ENCODE peak calls at places on chromosomes 1 and 21, in six cellular contexts. One of them, this sample, is unnamed.

GRCh38 chr1:10546896-10547295 is 72.1 kb downstream of the PEX14 start:
- DNase-seq in HepG2: no peak
- DNase-seq in prostate gland: no peak
- DNase-seq in A549: no peak
- DNase-seq in breast epithelium: no peak
- DNase-seq in lower leg skin: no peak
- DNase-seq in this sample: no peak

GRCh38 chr1:157542676-157543075 is 9.6 kb downstream of the FCRL5 start:
- DNase-seq in prostate gland: no peak
- DNase-seq in breast epithelium: no peak
- DNase-seq in HepG2: no peak
- DNase-seq in lower leg skin: no peak
- DNase-seq in A549: no peak
- DNase-seq in this sample: no peak

GRCh38 chr1:111234258-111234657 is 6.7 kb downstream of the CHI3L2 start:
- DNase-seq in lower leg skin: no peak
- DNase-seq in breast epithelium: no peak
- DNase-seq in HepG2: no peak
- DNase-seq in prostate gland: no peak
- DNase-seq in A549: no peak
- DNase-seq in this sample: no peak

GRCh38 chr1:200118779-200119505 is 91.4 kb downstream of the NR5A2 start:
- DNase-seq in breast epithelium: no peak
- DNase-seq in HepG2: no peak
- DNase-seq in lower leg skin: no peak
- DNase-seq in A549: no peak
- DNase-seq in prostate gland: no peak
- DNase-seq in this sample: no peak

GRCh38 chr1:163361123-163361934 is 39.6 kb downstream of the NUF2 start:
- DNase-seq in lower leg skin: no peak
- DNase-seq in HepG2: peak; percentile 12
- DNase-seq in A549: peak; percentile 5
- DNase-seq in prostate gland: no peak
- DNase-seq in breast epithelium: no peak
- DNase-seq in this sample: peak; percentile 11

GRCh38 chr1:151616505-151616849 is 4.6 kb downstream of the SNX27 start:
- DNase-seq in breast epithelium: no peak
- DNase-seq in A549: no peak
- DNase-seq in prostate gland: no peak
- DNase-seq in lower leg skin: no peak
- DNase-seq in HepG2: no peak
- DNase-seq in this sample: no peak

GRCh38 chr1:24283326-24284155 is 35.6 kb upstream of the GRHL3 start:
- DNase-seq in HepG2: no peak
- DNase-seq in prostate gland: peak; percentile 36
- DNase-seq in A549: peak; percentile 28
- DNase-seq in breast epithelium: no peak
- DNase-seq in lower leg skin: no peak
- DNase-seq in this sample: no peak

GRCh38 chr1:218851601-218852000 is 322.1 kb upstream of the LYPLAL1 start:
- DNase-seq in A549: no peak
- DNase-seq in breast epithelium: no peak
- DNase-seq in prostate gland: no peak
- DNase-seq in HepG2: no peak
- DNase-seq in lower leg skin: no peak
- DNase-seq in this sample: no peak

GRCh38 chr1:172588296-172589291 is 55.6 kb downstream of the SUCO start:
- DNase-seq in lower leg skin: no peak
- DNase-seq in HepG2: peak; percentile 15
- DNase-seq in prostate gland: no peak
- DNase-seq in breast epithelium: no peak
- DNase-seq in A549: peak; percentile 7
- DNase-seq in this sample: peak; percentile 67

GRCh38 chr21:17467392-17467791 is 45.5 kb upstream of the CXADR start:
- DNase-seq in HepG2: peak; percentile 27
- DNase-seq in lower leg skin: no peak
- DNase-seq in prostate gland: no peak
- DNase-seq in breast epithelium: no peak
- DNase-seq in A549: no peak
- DNase-seq in this sample: no peak

GRCh38 chr1:160806784-160807183 is 10.8 kb downstream of the LY9 start:
- DNase-seq in breast epithelium: no peak
- DNase-seq in HepG2: no peak
- DNase-seq in prostate gland: no peak
- DNase-seq in A549: no peak
- DNase-seq in lower leg skin: no peak
- DNase-seq in this sample: no peak

GRCh38 chr1:84090447-84091244 is 53.4 kb upstream of the PRKACB start:
- DNase-seq in prostate gland: no peak
- DNase-seq in breast epithelium: no peak
- DNase-seq in A549: no peak
- DNase-seq in HepG2: no peak
- DNase-seq in lower leg skin: no peak
- DNase-seq in this sample: no peak

GRCh38 chr1:116062201-116062600 is 49.0 kb upstream of the MAB21L3 start:
- DNase-seq in lower leg skin: no peak
- DNase-seq in A549: no peak
- DNase-seq in breast epithelium: no peak
- DNase-seq in HepG2: no peak
- DNase-seq in prostate gland: no peak
- DNase-seq in this sample: no peak

GRCh38 chr1:214683596-214683995 is 80.6 kb downstream of the CENPF start:
- DNase-seq in prostate gland: no peak
- DNase-seq in HepG2: no peak
- DNase-seq in lower leg skin: no peak
- DNase-seq in A549: no peak
- DNase-seq in breast epithelium: no peak
- DNase-seq in this sample: no peak

GRCh38 chr1:6065093-6065878 is 19.6 kb downstream of the KCNAB2 start:
- DNase-seq in prostate gland: no peak
- DNase-seq in HepG2: no peak
- DNase-seq in A549: no peak
- DNase-seq in breast epithelium: no peak
- DNase-seq in lower leg skin: no peak
- DNase-seq in this sample: no peak

GRCh38 chr1:16614361-16615252 is 1.2 kb upstream of the NBPF1 start:
- DNase-seq in lower leg skin: no peak
- DNase-seq in breast epithelium: peak; percentile 24
- DNase-seq in A549: no peak
- DNase-seq in HepG2: no peak
- DNase-seq in prostate gland: peak; percentile 16
- DNase-seq in this sample: no peak

GRCh38 chr1:110007045-110007444 is 22.5 kb downstream of the AHCYL1 start:
- DNase-seq in lower leg skin: no peak
- DNase-seq in prostate gland: no peak
- DNase-seq in A549: no peak
- DNase-seq in HepG2: no peak
- DNase-seq in breast epithelium: no peak
- DNase-seq in this sample: no peak

GRCh38 chr1:178241057-178241456 is 147.2 kb downstream of the RASAL2 start:
- DNase-seq in HepG2: no peak
- DNase-seq in lower leg skin: no peak
- DNase-seq in breast epithelium: no peak
- DNase-seq in A549: no peak
- DNase-seq in prostate gland: no peak
- DNase-seq in this sample: no peak

DNA sequence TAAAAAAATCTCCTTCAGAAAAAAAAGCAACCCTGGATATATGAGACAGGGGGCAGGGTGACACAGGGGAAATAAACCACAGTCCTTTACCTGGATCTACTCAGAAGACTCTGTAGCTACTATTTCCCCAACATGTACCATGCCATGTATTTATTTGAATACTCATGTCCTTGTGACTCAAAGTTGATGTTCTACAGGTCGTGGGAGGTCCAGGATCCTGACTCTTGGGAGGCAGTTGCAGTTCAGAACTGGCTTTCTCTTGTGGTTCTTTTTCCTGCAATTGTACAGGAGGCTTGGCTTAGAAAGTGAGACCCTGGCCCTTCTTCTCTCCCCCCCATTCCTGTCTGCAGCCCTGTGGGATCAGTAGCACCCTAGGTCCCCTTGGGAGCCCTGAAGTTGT is 5.8 kb upstream of the IL24 start:
- DNase-seq in prostate gland: no peak
- DNase-seq in HepG2: no peak
- DNase-seq in lower leg skin: no peak
- DNase-seq in A549: no peak
- DNase-seq in breast epithelium: no peak
- DNase-seq in this sample: no peak
- TF ChIP-seq CTCF in prostate gland: no peak
- TF ChIP-seq CTCF in HepG2: no peak
- TF ChIP-seq CTCF in lower leg skin: no peak
- TF ChIP-seq CTCF in A549: no peak
- TF ChIP-seq CTCF in breast epithelium: no peak
- TF ChIP-seq CTCF in this sample: no peak

GRCh38 chr1:27605796-27606707 is 2.1 kb upstream of the AHDC1 start:
- DNase-seq in lower leg skin: no peak
- DNase-seq in A549: peak; percentile 26
- DNase-seq in breast epithelium: no peak
- DNase-seq in HepG2: peak; percentile 58
- DNase-seq in prostate gland: peak; percentile 48
- DNase-seq in this sample: peak; percentile 80
- TF ChIP-seq POLR2A in lower leg skin: no peak
- TF ChIP-seq POLR2A in A549: no peak
- TF ChIP-seq POLR2A in breast epithelium: no peak
- TF ChIP-seq POLR2A in HepG2: no peak
- TF ChIP-seq POLR2A in prostate gland: no peak
- TF ChIP-seq POLR2A in this sample: no peak

DNA sequence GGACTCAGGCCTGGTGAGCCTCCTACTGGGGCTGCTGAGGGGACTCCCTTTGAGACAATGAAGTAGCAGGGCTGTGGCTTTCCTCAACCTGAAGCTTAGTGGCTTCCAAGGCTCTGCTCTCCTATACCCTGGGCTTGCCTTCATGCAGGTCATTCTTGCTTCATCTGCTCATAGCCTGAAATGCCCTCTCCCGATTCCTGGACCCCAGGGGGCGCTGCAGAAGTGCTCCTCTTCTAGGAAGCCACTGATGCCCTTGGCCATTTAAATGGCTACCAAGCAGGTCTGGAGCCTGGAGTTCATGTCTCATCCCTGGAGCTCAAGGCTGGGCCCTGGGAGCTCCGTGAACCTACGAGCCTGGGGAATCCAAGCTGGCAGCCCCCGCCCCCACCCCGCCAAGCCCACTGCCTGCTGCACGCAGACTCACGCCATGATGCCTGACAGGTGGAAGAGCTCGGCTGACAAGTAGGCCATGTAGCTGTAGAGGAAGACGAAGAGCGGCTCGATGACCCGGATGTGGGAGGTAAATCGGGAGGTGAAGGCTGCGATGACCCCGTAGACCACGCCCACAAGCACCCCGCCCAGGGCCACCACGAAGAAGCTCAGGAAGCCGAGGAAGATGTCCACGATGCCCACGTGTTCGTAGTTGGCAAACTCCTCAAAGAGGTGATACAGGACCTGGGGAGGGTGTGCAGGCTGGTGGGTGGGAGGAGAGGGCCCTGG is 45.7 kb downstream of the SLC9A1 start:
- DNase-seq in lower leg skin: no peak
- DNase-seq in HepG2: peak; percentile 29
- DNase-seq in A549: peak; percentile 23
- DNase-seq in prostate gland: no peak
- DNase-seq in breast epithelium: no peak
- DNase-seq in this sample: peak; percentile 72
- TF ChIP-seq CTCF in lower leg skin: no peak
- TF ChIP-seq CTCF in HepG2: peak; percentile 54
- TF ChIP-seq CTCF in A549: peak; percentile 24
- TF ChIP-seq CTCF in prostate gland: peak; percentile 18
- TF ChIP-seq CTCF in breast epithelium: no peak
- TF ChIP-seq CTCF in this sample: peak; percentile 55

GRCh38 chr1:192559115-192560006 is 16.2 kb upstream of the RGS1 start:
- DNase-seq in HepG2: no peak
- DNase-seq in lower leg skin: no peak
- DNase-seq in prostate gland: no peak
- DNase-seq in A549: no peak
- DNase-seq in breast epithelium: no peak
- DNase-seq in this sample: no peak
- TF ChIP-seq POLR2A in HepG2: no peak
- TF ChIP-seq POLR2A in lower leg skin: no peak
- TF ChIP-seq POLR2A in prostate gland: no peak
- TF ChIP-seq POLR2A in A549: no peak
- TF ChIP-seq POLR2A in breast epithelium: no peak
- TF ChIP-seq POLR2A in this sample: no peak

GRCh38 chr1:232643227-232643626 is 13.3 kb upstream of the SIPA1L2 start:
- DNase-seq in breast epithelium: no peak
- DNase-seq in prostate gland: no peak
- DNase-seq in A549: no peak
- DNase-seq in HepG2: no peak
- DNase-seq in lower leg skin: no peak
- DNase-seq in this sample: no peak

GRCh38 chr1:232650433-232650832 is 20.5 kb upstream of the SIPA1L2 start:
- DNase-seq in lower leg skin: no peak
- DNase-seq in prostate gland: no peak
- DNase-seq in A549: no peak
- DNase-seq in breast epithelium: no peak
- DNase-seq in HepG2: no peak
- DNase-seq in this sample: no peak

GRCh38 chr1:232644209-232644608 is 14.3 kb upstream of the SIPA1L2 start:
- DNase-seq in lower leg skin: no peak
- DNase-seq in HepG2: no peak
- DNase-seq in A549: no peak
- DNase-seq in prostate gland: no peak
- DNase-seq in breast epithelium: no peak
- DNase-seq in this sample: no peak

DNA sequence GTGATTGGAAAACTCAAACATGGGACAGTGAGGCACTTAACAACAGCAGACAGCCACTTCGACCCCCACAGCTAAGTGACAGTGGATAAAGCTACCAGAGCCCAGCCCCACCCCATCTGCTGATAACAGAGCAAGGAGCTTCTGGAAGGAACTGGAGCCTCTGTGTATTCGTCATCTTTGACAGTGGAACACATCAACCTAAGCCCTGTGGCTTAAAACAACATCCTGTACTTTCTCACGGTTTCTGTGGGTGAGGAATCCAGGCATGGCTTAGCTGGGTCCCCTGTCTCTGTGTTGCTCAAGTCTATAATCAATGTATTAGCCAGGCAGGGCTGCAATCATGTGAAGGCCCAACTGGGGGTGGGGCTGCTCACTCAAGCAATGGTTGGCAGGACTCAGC is 18.4 kb upstream of the SIPA1L2 start:
- DNase-seq in prostate gland: no peak
- DNase-seq in lower leg skin: no peak
- DNase-seq in HepG2: no peak
- DNase-seq in A549: no peak
- DNase-seq in breast epithelium: no peak
- DNase-seq in this sample: no peak
- TF ChIP-seq CTCF in prostate gland: no peak
- TF ChIP-seq CTCF in lower leg skin: no peak
- TF ChIP-seq CTCF in HepG2: no peak
- TF ChIP-seq CTCF in A549: no peak
- TF ChIP-seq CTCF in breast epithelium: no peak
- TF ChIP-seq CTCF in this sample: no peak